ENCODE peak calls at places on chromosomes 2 and 18, in seven cellular contexts. Y is NCI-H2081; C is K562; F is germinal center; X is EL; S is stimulated activated naive B cell treated with anti-CD40 and anti-IgM and Interleukin-4, amounts not matched to agents 10 μg/mL and 1 μg/mL and 100 μg/mL, for 72 hours; J is IMR-90. O is an unnamed sample.

GRCh38 chr18:78596794-78597193 is 382.8 kb upstream of the SALL3 start:
- DNase-seq in Y (no peak), C (no peak), F (no peak), X (no peak), S (no peak), J (no peak), O (no peak)

GRCh38 chr2:136582631-136583205 is 182.6 kb upstream of the THSD7B start:
- DNase-seq in Y (no peak), C (peak; percentile 44), F (peak; percentile 6), X (no peak), S (no peak), J (no peak), O (peak; percentile 39)

GRCh38 chr2:3867451-3867850 is 164.1 kb downstream of the DCDC2C start:
- DNase-seq in Y (no peak), C (no peak), F (no peak), X (no peak), S (no peak), J (no peak), O (no peak)

GRCh38 chr2:167438206-167438605 is 549.9 kb downstream of the XIRP2 start:
- DNase-seq in Y (no peak), C (no peak), F (no peak), X (peak; percentile 60), S (no peak), J (peak; percentile 67), O (no peak)

GRCh38 chr2:136008205-136008865 is 22.9 kb upstream of the DARS1 start:
- DNase-seq in Y (no peak), C (no peak), F (peak; percentile 47), X (no peak), S (peak; percentile 76), J (no peak), O (peak; percentile 65)

GRCh38 chr2:109302319-109302718 is 173.3 kb downstream of the SH3RF3 start:
- DNase-seq in Y (no peak), C (no peak), F (no peak), X (no peak), S (no peak), J (no peak), O (no peak)

GRCh38 chr2:75142081-75142480 is 57.2 kb downstream of the TACR1 start:
- DNase-seq in Y (no peak), C (no peak), F (no peak), X (no peak), S (no peak), J (no peak), O (no peak)

GRCh38 chr2:165876712-165877111 is 76.9 kb downstream of the TTC21B start:
- DNase-seq in Y (no peak), C (no peak), F (no peak), X (peak; percentile 4), S (no peak), J (no peak), O (no peak)

GRCh38 chr2:24919100-24919976 is 699 bp downstream of the ADCY3 start:
- DNase-seq in Y (peak; percentile 66), C (peak; percentile 54), F (peak; percentile 42), X (peak; percentile 32), S (no peak), J (peak; percentile 12), O (peak; percentile 76)

GRCh38 chr18:58649966-58650816 is 21.1 kb upstream of the MALT1 start:
- DNase-seq in Y (no peak), C (no peak), F (no peak), X (peak; percentile 46), S (peak; percentile 58), J (peak; percentile 77), O (no peak)

GRCh38 chr2:5093056-5093455 is 599.1 kb upstream of the SOX11 start:
- DNase-seq in Y (no peak), C (no peak), F (no peak), X (no peak), S (no peak), J (no peak), O (no peak)

GRCh38 chr2:52178845-52179244 is 1146.9 kb upstream of the NRXN1 start:
- DNase-seq in Y (no peak), C (no peak), F (no peak), X (no peak), S (no peak), J (peak; percentile 46), O (no peak)

GRCh38 chr2:126787278-126787677 is 111.4 kb upstream of the TEX51 start:
- DNase-seq in Y (no peak), C (no peak), F (no peak), X (no peak), S (no peak), J (no peak), O (no peak)

GRCh38 chr2:130743278-130743677 is 12.1 kb upstream of the AMER3 start:
- DNase-seq in Y (no peak), C (no peak), F (no peak), X (no peak), S (no peak), J (no peak), O (no peak)

GRCh38 chr18:961644-962355 is 57.1 kb downstream of the ADCYAP1 start:
- DNase-seq in Y (no peak), C (peak; percentile 64), F (peak; percentile 11), X (peak; percentile 30), S (no peak), J (peak; percentile 35), O (peak; percentile 76)

GRCh38 chr2:240412975-240413812 is 22.3 kb upstream of the GPC1 start:
- DNase-seq in Y (no peak), C (no peak), F (no peak), X (no peak), S (no peak), J (no peak), O (no peak)

GRCh38 chr2:237591021-237591370 is 462 bp upstream of the RAB17 start:
- DNase-seq in Y (peak; percentile 73), C (no peak), F (no peak), X (no peak), S (no peak), J (no peak), O (no peak)

GRCh38 chr2:50492452-50492851 is 539.5 kb downstream of the NRXN1 start:
- DNase-seq in Y (peak; percentile 81), C (peak; percentile 58), F (peak; percentile 57), X (peak; percentile 36), S (peak; percentile 23), J (peak; percentile 65), O (no peak)

GRCh38 chr2:144516417-144516980 is 3.4 kb downstream of the ZEB2 start:
- DNase-seq in Y (no peak), C (peak; percentile 41), F (no peak), X (peak; percentile 56), S (no peak), J (no peak), O (peak; percentile 50)

GRCh38 chr2:170170281-170171035 is 7.5 kb upstream of the MYO3B start:
- DNase-seq in Y (no peak), C (no peak), F (no peak), X (no peak), S (no peak), J (no peak), O (no peak)

GRCh38 chr2:172473167-172473566 is 45.8 kb downstream of the ITGA6 start:
- DNase-seq in Y (no peak), C (no peak), F (no peak), X (no peak), S (no peak), J (no peak), O (no peak)

GRCh38 chr18:58493516-58494253 is 135.2 kb downstream of the ALPK2 start:
- DNase-seq in Y (peak; percentile 72), C (peak; percentile 80), F (peak; percentile 81), X (peak; percentile 73), S (peak; percentile 56), J (peak; percentile 84), O (peak; percentile 81)

GRCh38 chr2:162196611-162197010 is 44.6 kb upstream of the GCG start:
- DNase-seq in Y (no peak), C (no peak), F (no peak), X (peak; percentile 74), S (no peak), J (peak; percentile 91), O (no peak)

GRCh38 chr18:63477972-63478371 is 1.2 kb downstream of the SERPINB5 start:
- DNase-seq in Y (no peak), C (peak; percentile 12), F (no peak), X (peak; percentile 26), S (no peak), J (no peak), O (no peak)

GRCh38 chr2:138744709-138745108 is 35.5 kb downstream of the NXPH2 start:
- DNase-seq in Y (no peak), C (no peak), F (no peak), X (no peak), S (no peak), J (no peak), O (no peak)

GRCh38 chr2:12451726-12452125 is 265.0 kb upstream of the TRIB2 start:
- DNase-seq in Y (no peak), C (peak; percentile 74), F (no peak), X (no peak), S (no peak), J (no peak), O (no peak)

GRCh38 chr2:157056200-157056676 is 201.3 kb upstream of the GALNT5 start:
- DNase-seq in Y (no peak), C (no peak), F (no peak), X (peak; percentile 75), S (no peak), J (peak; percentile 75), O (no peak)

GRCh38 chr2:63764630-63765029 is 77.1 kb upstream of the UGP2 start:
- DNase-seq in Y (no peak), C (no peak), F (no peak), X (no peak), S (no peak), J (no peak), O (no peak)

GRCh38 chr2:27247893-27248292 is 15.0 kb downstream of the SLC30A3 start:
- DNase-seq in Y (no peak), C (no peak), F (no peak), X (no peak), S (no peak), J (no peak), O (no peak)